ENCODE peak calls at places on chromosomes 3 and 15, in eight cellular contexts. One of them, this sample, is unnamed.

GRCh38 chr3:23663246-23663645 is 142.5 kb upstream of the UBE2E1 start:
- DNase-seq in AG04450: no peak
- DNase-seq in NB4: no peak
- DNase-seq in astrocyte of the spinal cord: peak; percentile 16
- DNase-seq in WTC11: no peak
- DNase-seq in HFF-Myc: peak; percentile 51
- DNase-seq in A549: no peak
- DNase-seq in AG09319: no peak
- DNase-seq in this sample: no peak

GRCh38 chr3:62611541-62612240 is 238.3 kb upstream of the FEZF2 start:
- DNase-seq in HFF-Myc: no peak
- DNase-seq in astrocyte of the spinal cord: peak; percentile 38
- DNase-seq in AG09319: no peak
- DNase-seq in AG04450: no peak
- DNase-seq in NB4: no peak
- DNase-seq in WTC11: no peak
- DNase-seq in A549: no peak
- DNase-seq in this sample: no peak

GRCh38 chr3:39428745-39429201 is 22.3 kb downstream of the RPSA start:
- DNase-seq in WTC11: no peak
- DNase-seq in NB4: no peak
- DNase-seq in astrocyte of the spinal cord: no peak
- DNase-seq in AG04450: no peak
- DNase-seq in AG09319: no peak
- DNase-seq in HFF-Myc: no peak
- DNase-seq in A549: no peak
- DNase-seq in this sample: no peak

GRCh38 chr3:100526613-100527346 is 34.4 kb downstream of the TMEM45A start:
- DNase-seq in AG04450: no peak
- DNase-seq in A549: no peak
- DNase-seq in AG09319: no peak
- DNase-seq in NB4: no peak
- DNase-seq in WTC11: no peak
- DNase-seq in astrocyte of the spinal cord: no peak
- DNase-seq in HFF-Myc: no peak
- DNase-seq in this sample: no peak

GRCh38 chr3:54621181-54621580 is 306.7 kb downstream of the LRTM1 start:
- DNase-seq in NB4: no peak
- DNase-seq in A549: no peak
- DNase-seq in HFF-Myc: no peak
- DNase-seq in astrocyte of the spinal cord: no peak
- DNase-seq in AG09319: no peak
- DNase-seq in WTC11: no peak
- DNase-seq in AG04450: no peak
- DNase-seq in this sample: no peak

GRCh38 chr3:195221015-195221853 is 49.7 kb downstream of the XXYLT1 start:
- DNase-seq in A549: no peak
- DNase-seq in NB4: peak; percentile 92
- DNase-seq in HFF-Myc: no peak
- DNase-seq in astrocyte of the spinal cord: peak; percentile 40
- DNase-seq in WTC11: no peak
- DNase-seq in AG09319: no peak
- DNase-seq in AG04450: no peak
- DNase-seq in this sample: no peak

GRCh38 chr3:194270627-194271458 is 80.3 kb downstream of the CPN2 start:
- DNase-seq in astrocyte of the spinal cord: peak; percentile 55
- DNase-seq in HFF-Myc: no peak
- DNase-seq in WTC11: peak; percentile 24
- DNase-seq in NB4: peak; percentile 21
- DNase-seq in A549: no peak
- DNase-seq in AG04450: no peak
- DNase-seq in AG09319: no peak
- DNase-seq in this sample: no peak

GRCh38 chr15:62066663-62067447 is at the start of gene C2CD4A:
- DNase-seq in WTC11: peak; percentile 88
- DNase-seq in HFF-Myc: no peak
- DNase-seq in A549: peak; percentile 27
- DNase-seq in NB4: peak; percentile 52
- DNase-seq in AG04450: no peak
- DNase-seq in AG09319: no peak
- DNase-seq in astrocyte of the spinal cord: peak; percentile 55
- DNase-seq in this sample: peak; percentile 50

GRCh38 chr15:89367485-89368451 is 33.1 kb upstream of the POLG start:
- DNase-seq in HFF-Myc: no peak
- DNase-seq in AG09319: no peak
- DNase-seq in WTC11: peak; percentile 87
- DNase-seq in AG04450: no peak
- DNase-seq in NB4: no peak
- DNase-seq in astrocyte of the spinal cord: no peak
- DNase-seq in A549: peak; percentile 78
- DNase-seq in this sample: no peak

GRCh38 chr3:134057006-134057832 is 27.5 kb upstream of the SLCO2A1 start:
- DNase-seq in AG09319: no peak
- DNase-seq in AG04450: no peak
- DNase-seq in WTC11: no peak
- DNase-seq in astrocyte of the spinal cord: no peak
- DNase-seq in A549: no peak
- DNase-seq in HFF-Myc: no peak
- DNase-seq in NB4: no peak
- DNase-seq in this sample: no peak

GRCh38 chr3:72273615-72274014 is 488.7 kb upstream of the PROK2 start:
- DNase-seq in NB4: no peak
- DNase-seq in AG04450: peak; percentile 80
- DNase-seq in WTC11: peak; percentile 53
- DNase-seq in A549: no peak
- DNase-seq in AG09319: peak; percentile 20
- DNase-seq in astrocyte of the spinal cord: peak; percentile 94
- DNase-seq in HFF-Myc: no peak
- DNase-seq in this sample: no peak

GRCh38 chr3:10387881-10388621 is 67.1 kb upstream of the SEC13 start:
- DNase-seq in WTC11: no peak
- DNase-seq in HFF-Myc: no peak
- DNase-seq in NB4: no peak
- DNase-seq in astrocyte of the spinal cord: peak; percentile 61
- DNase-seq in AG09319: no peak
- DNase-seq in A549: no peak
- DNase-seq in AG04450: no peak
- DNase-seq in this sample: no peak

GRCh38 chr3:88991496-88991895 is 115.9 kb upstream of the EPHA3 start:
- DNase-seq in astrocyte of the spinal cord: peak; percentile 69
- DNase-seq in AG04450: no peak
- DNase-seq in NB4: no peak
- DNase-seq in A549: no peak
- DNase-seq in AG09319: no peak
- DNase-seq in WTC11: no peak
- DNase-seq in HFF-Myc: no peak
- DNase-seq in this sample: no peak

GRCh38 chr3:43692085-43692484 is 1.3 kb downstream of the ABHD5 start:
- DNase-seq in AG09319: no peak
- DNase-seq in A549: no peak
- DNase-seq in WTC11: no peak
- DNase-seq in astrocyte of the spinal cord: no peak
- DNase-seq in NB4: peak; percentile 22
- DNase-seq in AG04450: no peak
- DNase-seq in HFF-Myc: no peak
- DNase-seq in this sample: no peak

GRCh38 chr3:69838217-69838616 is 99.0 kb downstream of the MITF start:
- DNase-seq in A549: no peak
- DNase-seq in AG09319: peak; percentile 84
- DNase-seq in AG04450: peak; percentile 94
- DNase-seq in astrocyte of the spinal cord: peak; percentile 91
- DNase-seq in HFF-Myc: peak; percentile 94
- DNase-seq in WTC11: no peak
- DNase-seq in NB4: no peak
- DNase-seq in this sample: no peak

GRCh38 chr3:129118745-129119144 is 2.9 kb downstream of the RAB43 start:
- DNase-seq in HFF-Myc: no peak
- DNase-seq in WTC11: no peak
- DNase-seq in astrocyte of the spinal cord: no peak
- DNase-seq in A549: no peak
- DNase-seq in AG04450: no peak
- DNase-seq in NB4: no peak
- DNase-seq in AG09319: no peak
- DNase-seq in this sample: no peak

GRCh38 chr3:161890147-161890625 is 393.6 kb downstream of the OTOL1 start:
- DNase-seq in A549: peak; percentile 31
- DNase-seq in astrocyte of the spinal cord: peak; percentile 97
- DNase-seq in HFF-Myc: peak; percentile 97
- DNase-seq in WTC11: no peak
- DNase-seq in AG04450: peak; percentile 91
- DNase-seq in AG09319: peak; percentile 93
- DNase-seq in NB4: peak; percentile 7
- DNase-seq in this sample: no peak

GRCh38 chr15:88043396-88043795 is 213.1 kb downstream of the NTRK3 start:
- DNase-seq in HFF-Myc: no peak
- DNase-seq in A549: no peak
- DNase-seq in astrocyte of the spinal cord: no peak
- DNase-seq in NB4: no peak
- DNase-seq in WTC11: no peak
- DNase-seq in AG09319: no peak
- DNase-seq in AG04450: no peak
- DNase-seq in this sample: no peak

GRCh38 chr3:45029661-45030060 is 3.6 kb downstream of the CLEC3B start:
- DNase-seq in AG04450: no peak
- DNase-seq in AG09319: no peak
- DNase-seq in NB4: no peak
- DNase-seq in astrocyte of the spinal cord: peak; percentile 82
- DNase-seq in WTC11: no peak
- DNase-seq in A549: no peak
- DNase-seq in HFF-Myc: no peak
- DNase-seq in this sample: no peak

GRCh38 chr3:170565495-170565894 is 20.4 kb downstream of the SLC7A14 start:
- DNase-seq in NB4: peak; percentile 8
- DNase-seq in A549: no peak
- DNase-seq in WTC11: no peak
- DNase-seq in AG09319: no peak
- DNase-seq in HFF-Myc: no peak
- DNase-seq in AG04450: no peak
- DNase-seq in astrocyte of the spinal cord: peak; percentile 78
- DNase-seq in this sample: no peak

GRCh38 chr3:193207290-193207689 is 33.7 kb upstream of the PLAAT1 start:
- DNase-seq in NB4: no peak
- DNase-seq in A549: no peak
- DNase-seq in WTC11: no peak
- DNase-seq in AG09319: no peak
- DNase-seq in astrocyte of the spinal cord: no peak
- DNase-seq in AG04450: no peak
- DNase-seq in HFF-Myc: no peak
- DNase-seq in this sample: no peak

GRCh38 chr15:27223166-27223565 is 252.2 kb downstream of the GABRG3 start:
- DNase-seq in NB4: no peak
- DNase-seq in astrocyte of the spinal cord: no peak
- DNase-seq in WTC11: no peak
- DNase-seq in AG09319: no peak
- DNase-seq in HFF-Myc: no peak
- DNase-seq in A549: no peak
- DNase-seq in AG04450: no peak
- DNase-seq in this sample: no peak

GRCh38 chr3:148957586-148957985 is 33.8 kb upstream of the GYG1 start:
- DNase-seq in AG09319: no peak
- DNase-seq in WTC11: peak; percentile 56
- DNase-seq in HFF-Myc: no peak
- DNase-seq in NB4: peak; percentile 86
- DNase-seq in AG04450: no peak
- DNase-seq in A549: no peak
- DNase-seq in astrocyte of the spinal cord: no peak
- DNase-seq in this sample: no peak
- TF ChIP-seq CTCF in AG09319: peak; percentile 8
- TF ChIP-seq CTCF in WTC11: peak; percentile 56
- TF ChIP-seq CTCF in HFF-Myc: peak; percentile 35
- TF ChIP-seq CTCF in NB4: peak; percentile 82
- TF ChIP-seq CTCF in AG04450: peak; percentile 40
- TF ChIP-seq CTCF in A549: peak; percentile 12
- TF ChIP-seq CTCF in astrocyte of the spinal cord: peak; percentile 35
- TF ChIP-seq CTCF in this sample: peak; percentile 11

GRCh38 chr3:132161608-132162007 is 126.8 kb upstream of the CPNE4 start:
- DNase-seq in astrocyte of the spinal cord: no peak
- DNase-seq in WTC11: peak; percentile 27
- DNase-seq in A549: no peak
- DNase-seq in AG09319: no peak
- DNase-seq in HFF-Myc: no peak
- DNase-seq in NB4: peak; percentile 3
- DNase-seq in AG04450: no peak
- DNase-seq in this sample: no peak
- TF ChIP-seq CTCF in astrocyte of the spinal cord: no peak
- TF ChIP-seq CTCF in WTC11: no peak
- TF ChIP-seq CTCF in A549: no peak
- TF ChIP-seq CTCF in AG09319: no peak
- TF ChIP-seq CTCF in HFF-Myc: no peak
- TF ChIP-seq CTCF in NB4: no peak
- TF ChIP-seq CTCF in AG04450: no peak
- TF ChIP-seq CTCF in this sample: no peak

GRCh38 chr3:143011705-143012104 is 10.3 kb downstream of the U2SURP start:
- DNase-seq in HFF-Myc: no peak
- DNase-seq in A549: no peak
- DNase-seq in astrocyte of the spinal cord: no peak
- DNase-seq in AG04450: no peak
- DNase-seq in NB4: no peak
- DNase-seq in AG09319: no peak
- DNase-seq in WTC11: no peak
- DNase-seq in this sample: no peak

GRCh38 chr3:143014921-143015320 is 13.6 kb downstream of the U2SURP start:
- DNase-seq in AG04450: no peak
- DNase-seq in astrocyte of the spinal cord: no peak
- DNase-seq in A549: no peak
- DNase-seq in NB4: no peak
- DNase-seq in WTC11: no peak
- DNase-seq in AG09319: no peak
- DNase-seq in HFF-Myc: no peak
- DNase-seq in this sample: no peak

DNA sequence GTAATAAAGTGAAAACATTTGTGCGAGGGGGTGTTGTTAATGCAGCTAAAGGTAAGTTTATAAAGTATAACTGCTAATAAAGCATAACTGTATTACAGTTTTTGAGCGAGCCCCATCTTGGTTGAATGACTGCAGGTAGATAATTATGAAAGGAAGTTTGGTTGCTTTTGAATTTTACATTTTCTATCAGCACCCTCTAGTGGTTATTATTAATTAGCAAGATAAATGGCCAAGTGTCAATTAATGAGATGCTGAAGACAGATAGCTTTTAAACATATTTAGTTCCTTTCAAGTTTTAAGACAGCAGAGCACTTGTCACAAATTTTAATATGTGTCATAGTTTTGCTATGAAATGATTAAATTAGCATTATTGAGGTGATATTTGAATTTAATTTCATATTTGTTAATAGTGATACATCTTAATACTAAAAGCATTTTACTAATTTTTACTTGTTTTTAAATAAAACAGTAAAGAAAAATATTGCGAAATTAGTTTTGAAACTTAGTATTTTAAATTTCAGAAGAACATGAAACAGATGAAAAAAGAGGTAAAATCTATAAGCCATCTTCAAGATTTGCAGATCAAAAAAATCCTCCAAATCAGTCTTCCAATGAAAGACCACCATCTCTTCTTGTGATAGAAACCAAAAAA is 15.1 kb downstream of the U2SURP start:
- DNase-seq in WTC11: no peak
- DNase-seq in NB4: peak; percentile 24
- DNase-seq in AG04450: no peak
- DNase-seq in AG09319: no peak
- DNase-seq in A549: no peak
- DNase-seq in astrocyte of the spinal cord: no peak
- DNase-seq in HFF-Myc: no peak
- DNase-seq in this sample: no peak
- TF ChIP-seq CTCF in WTC11: peak; percentile 39
- TF ChIP-seq CTCF in NB4: no peak
- TF ChIP-seq CTCF in AG04450: peak; percentile 46
- TF ChIP-seq CTCF in AG09319: peak; percentile 26
- TF ChIP-seq CTCF in A549: peak; percentile 53
- TF ChIP-seq CTCF in astrocyte of the spinal cord: peak; percentile 25
- TF ChIP-seq CTCF in HFF-Myc: peak; percentile 21
- TF ChIP-seq CTCF in this sample: peak; percentile 77

GRCh38 chr3:123027292-123028232 is at the start of gene SEMA5B:
- DNase-seq in AG04450: no peak
- DNase-seq in HFF-Myc: no peak
- DNase-seq in AG09319: no peak
- DNase-seq in WTC11: peak; percentile 83
- DNase-seq in A549: peak; percentile 36
- DNase-seq in astrocyte of the spinal cord: no peak
- DNase-seq in NB4: no peak
- DNase-seq in this sample: no peak
- TF ChIP-seq CTCF in AG04450: peak; percentile 4
- TF ChIP-seq CTCF in HFF-Myc: peak; percentile 11
- TF ChIP-seq CTCF in AG09319: peak; percentile 10
- TF ChIP-seq CTCF in WTC11: no peak
- TF ChIP-seq CTCF in A549: peak; percentile 68
- TF ChIP-seq CTCF in astrocyte of the spinal cord: peak; percentile 11
- TF ChIP-seq CTCF in NB4: no peak
- TF ChIP-seq CTCF in this sample: peak; percentile 42